ENCODE peak calls at places on chromosomes 6 and 20, in six cellular contexts. C is NCI-H2029, F is NCI-H1417 treated with DMSO at 0.1 percent for 48 hours, M is NCI-H187 treated with DMSO at 0.1 percent for 48 hours, K is hypothalamus, R is NCI-H2081. Y is an unnamed sample.
A peak's percentile ranks its signal among the peaks of the same experiment; 100 is the strongest.

GRCh38 chr6:81999270-81999669 is 246.8 kb upstream of the TENT5A start:
- DNase-seq in M (no peak), K (no peak), R (no peak), C (no peak), F (no peak), Y (peak; percentile 63)

GRCh38 chr6:169019727-169020491 is 233.7 kb downstream of the THBS2 start:
- DNase-seq in R (no peak), K (no peak), F (no peak), C (no peak), M (no peak), Y (peak; percentile 24)

GRCh38 chr6:3383525-3383924 is 73.3 kb downstream of the SLC22A23 start:
- DNase-seq in F (no peak), R (no peak), C (no peak), K (peak; percentile 33), M (no peak), Y (peak; percentile 48)

GRCh38 chr20:41411458-41411857 is 44.8 kb upstream of the EMILIN3 start:
- DNase-seq in C (no peak), K (no peak), F (no peak), M (no peak), R (no peak), Y (peak; percentile 54)

GRCh38 chr6:4732691-4733315 is 43.4 kb upstream of the CDYL start:
- DNase-seq in F (no peak), R (no peak), M (no peak), C (peak; percentile 54), K (peak; percentile 21), Y (peak; percentile 96)

GRCh38 chr6:42338573-42339218 is 113.0 kb downstream of the TRERF1 start:
- DNase-seq in K (no peak), M (no peak), F (no peak), C (no peak), R (no peak), Y (peak; percentile 99)

GRCh38 chr6:128305228-128305627 is 215.2 kb downstream of the PTPRK start:
- DNase-seq in M (no peak), C (no peak), K (no peak), R (no peak), F (no peak), Y (no peak)

GRCh38 chr6:110514818-110515217 is 38.4 kb upstream of the SLC22A16 start:
- DNase-seq in R (no peak), F (no peak), C (no peak), M (no peak), K (no peak), Y (no peak)

GRCh38 chr6:31737315-31738047 is 1.2 kb upstream of the CLIC1 start:
- DNase-seq in R (peak; percentile 42), M (no peak), F (peak; percentile 7), K (no peak), C (peak; percentile 51), Y (peak; percentile 11)

GRCh38 chr20:25195962-25196700 is 619 bp downstream of the ENTPD6 start:
- DNase-seq in K (peak; percentile 55), F (no peak), C (no peak), R (peak; percentile 46), M (no peak), Y (no peak)

GRCh38 chr6:138028893-138029292 is 78.3 kb downstream of the PERP start:
- DNase-seq in M (no peak), C (no peak), R (no peak), K (no peak), F (no peak), Y (no peak)

GRCh38 chr6:1611572-1612385 is 2.1 kb downstream of the FOXC1 start:
- DNase-seq in K (no peak), F (no peak), R (peak; percentile 20), C (peak; percentile 41), M (no peak), Y (peak; percentile 44)

GRCh38 chr6:95917034-95917433 is 98.7 kb upstream of the FUT9 start:
- DNase-seq in K (no peak), C (no peak), R (no peak), F (no peak), M (no peak), Y (no peak)

GRCh38 chr6:89970072-89970471 is 75.8 kb downstream of the GJA10 start:
- DNase-seq in F (no peak), C (no peak), K (peak; percentile 28), M (no peak), R (no peak), Y (peak; percentile 26)

GRCh38 chr6:4466260-4466659 is 309.9 kb upstream of the CDYL start:
- DNase-seq in R (no peak), C (peak; percentile 81), M (peak; percentile 31), K (no peak), F (no peak), Y (peak; percentile 80)

GRCh38 chr20:37511605-37512275 is 9.3 kb upstream of the NNAT start:
- DNase-seq in R (no peak), F (no peak), M (no peak), K (no peak), C (no peak), Y (peak; percentile 97)

GRCh38 chr20:45098096-45098773 is 2.7 kb downstream of the KCNS1 start:
- DNase-seq in C (no peak), R (no peak), M (no peak), K (no peak), F (no peak), Y (peak; percentile 63)

GRCh38 chr20:60262967-60263603 is 304.9 kb downstream of the CDH26 start:
- DNase-seq in F (no peak), C (no peak), K (no peak), M (no peak), R (no peak), Y (peak; percentile 25)

GRCh38 chr6:119856136-119856535 is 506.6 kb upstream of the MAN1A1 start:
- DNase-seq in C (no peak), F (no peak), R (no peak), K (no peak), M (no peak), Y (peak; percentile 70)